ENCODE peak calls at places on chromosomes 2 and 18, in four cellular contexts. One of them, this sample, is unnamed.

GRCh38 chr2:228699888-228700287 is 518.4 kb upstream of the SPHKAP start:
- DNase-seq in GM23248: no peak
- DNase-seq in NCI-H2081: no peak
- DNase-seq in HFF-Myc: no peak
- DNase-seq in this sample: no peak

GRCh38 chr2:233430091-233430490 is 75.8 kb downstream of the DGKD start:
- DNase-seq in HFF-Myc: no peak
- DNase-seq in NCI-H2081: no peak
- DNase-seq in GM23248: peak
- DNase-seq in this sample: no peak

GRCh38 chr2:238425505-238425978 is 1.2 kb upstream of the ASB1 start:
- DNase-seq in GM23248: no peak
- DNase-seq in HFF-Myc: no peak
- DNase-seq in NCI-H2081: no peak
- DNase-seq in this sample: no peak

GRCh38 chr2:171895781-171896180 is 1.7 kb upstream of the SLC25A12 start:
- DNase-seq in GM23248: peak
- DNase-seq in HFF-Myc: no peak
- DNase-seq in NCI-H2081: no peak
- DNase-seq in this sample: no peak

GRCh38 chr2:10141736-10142639 is 19.4 kb downstream of the RRM2 start:
- DNase-seq in HFF-Myc: no peak
- DNase-seq in NCI-H2081: no peak
- DNase-seq in GM23248: peak
- DNase-seq in this sample: peak

GRCh38 chr2:180572346-180572745 is 408.1 kb upstream of the UBE2E3 start:
- DNase-seq in NCI-H2081: no peak
- DNase-seq in HFF-Myc: no peak
- DNase-seq in GM23248: peak
- DNase-seq in this sample: no peak

GRCh38 chr2:193141-193552 is 70.7 kb downstream of the SH3YL1 start:
- DNase-seq in HFF-Myc: peak
- DNase-seq in NCI-H2081: no peak
- DNase-seq in GM23248: peak
- DNase-seq in this sample: no peak

GRCh38 chr2:136362676-136363390 is 244.9 kb upstream of the CXCR4 start:
- DNase-seq in GM23248: no peak
- DNase-seq in NCI-H2081: no peak
- DNase-seq in HFF-Myc: no peak
- DNase-seq in this sample: no peak

GRCh38 chr2:46162329-46162870 is 134.8 kb upstream of the EPAS1 start:
- DNase-seq in NCI-H2081: no peak
- DNase-seq in HFF-Myc: no peak
- DNase-seq in GM23248: peak
- DNase-seq in this sample: no peak

GRCh38 chr18:48531082-48531403 is 7.8 kb upstream of the CTIF start:
- DNase-seq in HFF-Myc: no peak
- DNase-seq in NCI-H2081: no peak
- DNase-seq in GM23248: no peak
- DNase-seq in this sample: no peak

GRCh38 chr2:176848844-176849243 is 363.8 kb upstream of the HNRNPA3 start:
- DNase-seq in HFF-Myc: no peak
- DNase-seq in NCI-H2081: no peak
- DNase-seq in GM23248: no peak
- DNase-seq in this sample: no peak

GRCh38 chr2:173021939-173022371 is 53.7 kb upstream of the MAP3K20 start:
- DNase-seq in GM23248: peak
- DNase-seq in HFF-Myc: no peak
- DNase-seq in NCI-H2081: no peak
- DNase-seq in this sample: no peak